ENCODE peak calls at places on chromosomes 4 and X, in seven cellular contexts. One of them, this sample, is unnamed.

GRCh38 chrX:129108936-129109335 is 414.4 kb downstream of the SMARCA1 start:
- DNase-seq in H9: no peak
- DNase-seq in adipocyte: no peak
- DNase-seq in gastrocnemius medialis: no peak
- DNase-seq in CD8-positive, alpha-beta memory T cell: no peak
- DNase-seq in heart left ventricle: no peak
- DNase-seq in fibroblast of lung: no peak
- DNase-seq in this sample: no peak

GRCh38 chr4:168856312-168856711 is 153.7 kb downstream of the CBR4 start:
- DNase-seq in heart left ventricle: no peak
- DNase-seq in gastrocnemius medialis: no peak
- DNase-seq in adipocyte: peak; percentile 62
- DNase-seq in H9: no peak
- DNase-seq in CD8-positive, alpha-beta memory T cell: no peak
- DNase-seq in fibroblast of lung: peak; percentile 96
- DNase-seq in this sample: no peak

GRCh38 chrX:47358387-47359065 is 11.9 kb upstream of the ZNF157 start:
- DNase-seq in adipocyte: no peak
- DNase-seq in CD8-positive, alpha-beta memory T cell: peak; percentile 1
- DNase-seq in fibroblast of lung: no peak
- DNase-seq in gastrocnemius medialis: no peak
- DNase-seq in heart left ventricle: no peak
- DNase-seq in H9: no peak
- DNase-seq in this sample: no peak

GRCh38 chr4:179662522-179662921 is 2220.3 kb upstream of the AGA start:
- DNase-seq in heart left ventricle: no peak
- DNase-seq in gastrocnemius medialis: no peak
- DNase-seq in fibroblast of lung: peak; percentile 32
- DNase-seq in H9: no peak
- DNase-seq in CD8-positive, alpha-beta memory T cell: no peak
- DNase-seq in adipocyte: peak; percentile 50
- DNase-seq in this sample: no peak

GRCh38 chr4:174122705-174123104 is 160.8 kb downstream of the FBXO8 start:
- DNase-seq in heart left ventricle: no peak
- DNase-seq in H9: no peak
- DNase-seq in CD8-positive, alpha-beta memory T cell: no peak
- DNase-seq in adipocyte: peak; percentile 77
- DNase-seq in fibroblast of lung: no peak
- DNase-seq in gastrocnemius medialis: no peak
- DNase-seq in this sample: no peak

GRCh38 chr4:143700420-143701352 is at the start of gene FREM3:
- DNase-seq in gastrocnemius medialis: no peak
- DNase-seq in adipocyte: peak; percentile 11
- DNase-seq in fibroblast of lung: no peak
- DNase-seq in CD8-positive, alpha-beta memory T cell: no peak
- DNase-seq in H9: peak; percentile 75
- DNase-seq in heart left ventricle: no peak
- DNase-seq in this sample: no peak

GRCh38 chrX:39335447-39336235 is 534.4 kb downstream of the MID1IP1 start:
- DNase-seq in adipocyte: no peak
- DNase-seq in gastrocnemius medialis: peak; percentile 17
- DNase-seq in heart left ventricle: no peak
- DNase-seq in fibroblast of lung: no peak
- DNase-seq in H9: no peak
- DNase-seq in CD8-positive, alpha-beta memory T cell: no peak
- DNase-seq in this sample: no peak

GRCh38 chr4:108036252-108036651 is 46.6 kb downstream of the HADH start:
- DNase-seq in gastrocnemius medialis: no peak
- DNase-seq in heart left ventricle: no peak
- DNase-seq in adipocyte: no peak
- DNase-seq in H9: no peak
- DNase-seq in fibroblast of lung: no peak
- DNase-seq in CD8-positive, alpha-beta memory T cell: no peak
- DNase-seq in this sample: no peak

GRCh38 chr4:80611366-80611765 is 275.8 kb downstream of the CFAP299 start:
- DNase-seq in heart left ventricle: no peak
- DNase-seq in adipocyte: no peak
- DNase-seq in H9: no peak
- DNase-seq in fibroblast of lung: no peak
- DNase-seq in gastrocnemius medialis: no peak
- DNase-seq in CD8-positive, alpha-beta memory T cell: no peak
- DNase-seq in this sample: no peak

GRCh38 chrX:69314436-69315348 is 149.4 kb upstream of the PJA1 start:
- DNase-seq in H9: no peak
- DNase-seq in fibroblast of lung: no peak
- DNase-seq in CD8-positive, alpha-beta memory T cell: no peak
- DNase-seq in adipocyte: no peak
- DNase-seq in heart left ventricle: peak; percentile 32
- DNase-seq in gastrocnemius medialis: no peak
- DNase-seq in this sample: peak; percentile 44

GRCh38 chr4:1014395-1015167 is 3.2 kb downstream of the FGFRL1 start:
- DNase-seq in adipocyte: no peak
- DNase-seq in fibroblast of lung: no peak
- DNase-seq in CD8-positive, alpha-beta memory T cell: no peak
- DNase-seq in gastrocnemius medialis: no peak
- DNase-seq in H9: no peak
- DNase-seq in heart left ventricle: no peak
- DNase-seq in this sample: no peak

GRCh38 chr4:127747883-127748282 is 17.7 kb downstream of the SLC25A31 start:
- DNase-seq in adipocyte: no peak
- DNase-seq in fibroblast of lung: no peak
- DNase-seq in gastrocnemius medialis: no peak
- DNase-seq in CD8-positive, alpha-beta memory T cell: no peak
- DNase-seq in heart left ventricle: no peak
- DNase-seq in H9: no peak
- DNase-seq in this sample: no peak

GRCh38 chr4:1011022-1011694 is at the start of gene FGFRL1:
- DNase-seq in gastrocnemius medialis: peak; percentile 87
- DNase-seq in heart left ventricle: peak; percentile 93
- DNase-seq in CD8-positive, alpha-beta memory T cell: peak; percentile 90
- DNase-seq in H9: peak; percentile 90
- DNase-seq in fibroblast of lung: peak; percentile 85
- DNase-seq in adipocyte: peak; percentile 97
- DNase-seq in this sample: peak; percentile 89

GRCh38 chrX:18098704-18099103 is 122.0 kb downstream of the BEND2 start:
- DNase-seq in H9: peak; percentile 29
- DNase-seq in adipocyte: no peak
- DNase-seq in gastrocnemius medialis: no peak
- DNase-seq in heart left ventricle: peak; percentile 40
- DNase-seq in fibroblast of lung: no peak
- DNase-seq in CD8-positive, alpha-beta memory T cell: no peak
- DNase-seq in this sample: no peak

GRCh38 chr4:6152879-6153705 is 47.3 kb downstream of the JAKMIP1 start:
- DNase-seq in adipocyte: no peak
- DNase-seq in heart left ventricle: no peak
- DNase-seq in H9: no peak
- DNase-seq in fibroblast of lung: no peak
- DNase-seq in gastrocnemius medialis: no peak
- DNase-seq in CD8-positive, alpha-beta memory T cell: no peak
- DNase-seq in this sample: no peak

GRCh38 chr4:89123418-89123817 is 12.1 kb downstream of the TIGD2 start:
- DNase-seq in adipocyte: peak; percentile 15
- DNase-seq in heart left ventricle: no peak
- DNase-seq in gastrocnemius medialis: no peak
- DNase-seq in fibroblast of lung: peak; percentile 51
- DNase-seq in CD8-positive, alpha-beta memory T cell: no peak
- DNase-seq in H9: no peak
- DNase-seq in this sample: no peak

GRCh38 chr4:158181906-158182305 is 9.1 kb upstream of the GASK1B start:
- DNase-seq in adipocyte: no peak
- DNase-seq in H9: no peak
- DNase-seq in gastrocnemius medialis: no peak
- DNase-seq in CD8-positive, alpha-beta memory T cell: no peak
- DNase-seq in heart left ventricle: no peak
- DNase-seq in fibroblast of lung: no peak
- DNase-seq in this sample: no peak

GRCh38 chrX:22690116-22690515 is 309.6 kb upstream of the DDX53 start:
- DNase-seq in CD8-positive, alpha-beta memory T cell: no peak
- DNase-seq in gastrocnemius medialis: no peak
- DNase-seq in fibroblast of lung: no peak
- DNase-seq in adipocyte: no peak
- DNase-seq in H9: no peak
- DNase-seq in heart left ventricle: no peak
- DNase-seq in this sample: no peak

GRCh38 chrX:141455103-141455502 is 129.4 kb downstream of the SPANXA1 start:
- DNase-seq in CD8-positive, alpha-beta memory T cell: no peak
- DNase-seq in H9: no peak
- DNase-seq in fibroblast of lung: no peak
- DNase-seq in adipocyte: no peak
- DNase-seq in heart left ventricle: no peak
- DNase-seq in gastrocnemius medialis: no peak
- DNase-seq in this sample: no peak

GRCh38 chrX:18543738-18544137 is 118.3 kb downstream of the CDKL5 start:
- DNase-seq in CD8-positive, alpha-beta memory T cell: no peak
- DNase-seq in heart left ventricle: no peak
- DNase-seq in gastrocnemius medialis: no peak
- DNase-seq in H9: no peak
- DNase-seq in fibroblast of lung: no peak
- DNase-seq in adipocyte: no peak
- DNase-seq in this sample: no peak

GRCh38 chrX:48833531-48834138 is 1.8 kb downstream of the PCSK1N start:
- DNase-seq in adipocyte: no peak
- DNase-seq in gastrocnemius medialis: no peak
- DNase-seq in CD8-positive, alpha-beta memory T cell: no peak
- DNase-seq in H9: no peak
- DNase-seq in heart left ventricle: no peak
- DNase-seq in fibroblast of lung: no peak
- DNase-seq in this sample: no peak

GRCh38 chrX:97168646-97169045 is 284.9 kb downstream of the RPA4 start:
- DNase-seq in H9: no peak
- DNase-seq in fibroblast of lung: no peak
- DNase-seq in gastrocnemius medialis: no peak
- DNase-seq in heart left ventricle: no peak
- DNase-seq in adipocyte: no peak
- DNase-seq in CD8-positive, alpha-beta memory T cell: no peak
- DNase-seq in this sample: no peak

GRCh38 chrX:154486052-154486395 is 391 bp downstream of the UBL4A start:
- DNase-seq in fibroblast of lung: no peak
- DNase-seq in heart left ventricle: no peak
- DNase-seq in H9: no peak
- DNase-seq in CD8-positive, alpha-beta memory T cell: peak; percentile 23
- DNase-seq in gastrocnemius medialis: peak; percentile 8
- DNase-seq in adipocyte: peak; percentile 36
- DNase-seq in this sample: no peak

GRCh38 chrX:44748014-44748413 is 95.8 kb upstream of the DUSP21 start:
- DNase-seq in CD8-positive, alpha-beta memory T cell: no peak
- DNase-seq in fibroblast of lung: peak; percentile 40
- DNase-seq in heart left ventricle: no peak
- DNase-seq in H9: no peak
- DNase-seq in adipocyte: peak; percentile 25
- DNase-seq in gastrocnemius medialis: no peak
- DNase-seq in this sample: no peak

DNA sequence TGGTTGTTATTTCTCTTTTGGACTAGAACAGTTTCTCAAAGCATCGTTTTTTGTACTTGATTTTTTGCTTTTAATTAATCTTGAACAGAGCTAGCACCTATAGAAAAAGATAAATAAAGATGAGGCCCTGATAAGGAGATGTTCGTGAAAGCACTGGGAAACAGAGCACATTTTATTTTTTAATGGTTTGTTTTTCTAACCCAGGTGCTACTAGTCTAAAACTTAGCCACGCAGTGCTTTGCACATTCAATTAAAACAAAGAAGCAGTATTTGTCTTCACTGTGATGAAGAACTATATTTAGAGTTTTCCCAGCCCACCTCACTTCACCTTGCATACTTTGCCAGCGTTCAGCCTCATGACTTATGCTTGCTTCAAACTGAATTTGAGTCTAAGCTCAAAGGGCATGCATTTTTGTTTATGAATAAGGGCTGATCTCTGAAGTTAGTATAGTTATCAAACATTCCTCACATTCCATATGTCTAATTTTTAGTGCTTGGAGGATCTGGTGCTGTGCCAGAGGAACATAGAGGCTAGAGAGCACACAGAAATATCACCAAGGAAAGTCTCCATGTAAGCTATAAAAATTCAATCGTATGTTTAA is 76.7 kb downstream of the WWC2 start:
- DNase-seq in heart left ventricle: no peak
- DNase-seq in CD8-positive, alpha-beta memory T cell: no peak
- DNase-seq in adipocyte: peak; percentile 60
- DNase-seq in gastrocnemius medialis: no peak
- DNase-seq in fibroblast of lung: peak; percentile 82
- DNase-seq in H9: no peak
- DNase-seq in this sample: no peak
- H3K4me1 ChIP-seq in heart left ventricle: peaks cover 47% of the 10 kb centered on the region
- H3K4me1 ChIP-seq in CD8-positive, alpha-beta memory T cell: no peaks in the 10 kb centered on the region
- H3K4me1 ChIP-seq in adipocyte: peaks cover 22% of the 10 kb centered on the region
- H3K4me1 ChIP-seq in gastrocnemius medialis: no peaks in the 10 kb centered on the region
- H3K4me1 ChIP-seq in fibroblast of lung: peaks cover 12% of the 10 kb centered on the region
- H3K4me1 ChIP-seq in H9: peaks cover 21% of the 10 kb centered on the region
- H3K4me1 ChIP-seq in this sample: no peaks in the 10 kb centered on the region

GRCh38 chr4:139658983-139659382 is 6.6 kb upstream of the MGST2 start:
- DNase-seq in H9: no peak
- DNase-seq in heart left ventricle: no peak
- DNase-seq in adipocyte: no peak
- DNase-seq in CD8-positive, alpha-beta memory T cell: no peak
- DNase-seq in fibroblast of lung: no peak
- DNase-seq in gastrocnemius medialis: no peak
- DNase-seq in this sample: no peak
- H3K4me1 ChIP-seq in H9: peaks cover 3% of the 10 kb centered on the region
- H3K4me1 ChIP-seq in heart left ventricle: peaks cover 18% of the 10 kb centered on the region
- H3K4me1 ChIP-seq in adipocyte: peaks cover 15% of the 10 kb centered on the region
- H3K4me1 ChIP-seq in CD8-positive, alpha-beta memory T cell: peaks cover 11% of the 10 kb centered on the region
- H3K4me1 ChIP-seq in fibroblast of lung: peaks cover 8% of the 10 kb centered on the region
- H3K4me1 ChIP-seq in gastrocnemius medialis: peaks cover 9% of the 10 kb centered on the region
- H3K4me1 ChIP-seq in this sample: no peaks in the 10 kb centered on the region

GRCh38 chrX:1507511-1508463 is 29.2 kb downstream of the P2RY8 start:
- DNase-seq in adipocyte: no peak
- DNase-seq in CD8-positive, alpha-beta memory T cell: peak; percentile 61
- DNase-seq in heart left ventricle: no peak
- DNase-seq in fibroblast of lung: no peak
- DNase-seq in H9: no peak
- DNase-seq in gastrocnemius medialis: no peak
- DNase-seq in this sample: no peak
- H3K4me1 ChIP-seq in adipocyte: no peaks in the 10 kb centered on the region
- H3K4me1 ChIP-seq in CD8-positive, alpha-beta memory T cell: peaks cover 15% of the 10 kb centered on the region
- H3K4me1 ChIP-seq in heart left ventricle: peaks cover 8% of the 10 kb centered on the region
- H3K4me1 ChIP-seq in fibroblast of lung: no peaks in the 10 kb centered on the region
- H3K4me1 ChIP-seq in H9: no peaks in the 10 kb centered on the region
- H3K4me1 ChIP-seq in gastrocnemius medialis: no peaks in the 10 kb centered on the region
- H3K4me1 ChIP-seq in this sample: no peaks in the 10 kb centered on the region

GRCh38 chrX:150454083-150454482 is 91.0 kb downstream of the MAMLD1 start:
- DNase-seq in heart left ventricle: no peak
- DNase-seq in adipocyte: no peak
- DNase-seq in gastrocnemius medialis: no peak
- DNase-seq in fibroblast of lung: no peak
- DNase-seq in CD8-positive, alpha-beta memory T cell: no peak
- DNase-seq in H9: no peak
- DNase-seq in this sample: no peak

GRCh38 chrX:150455220-150455618 is 92.1 kb downstream of the MAMLD1 start:
- DNase-seq in gastrocnemius medialis: no peak
- DNase-seq in heart left ventricle: no peak
- DNase-seq in H9: no peak
- DNase-seq in fibroblast of lung: no peak
- DNase-seq in adipocyte: no peak
- DNase-seq in CD8-positive, alpha-beta memory T cell: no peak
- DNase-seq in this sample: no peak

GRCh38 chrX:150456466-150456865 is 93.3 kb downstream of the MAMLD1 start:
- DNase-seq in gastrocnemius medialis: no peak
- DNase-seq in adipocyte: no peak
- DNase-seq in heart left ventricle: no peak
- DNase-seq in H9: no peak
- DNase-seq in CD8-positive, alpha-beta memory T cell: no peak
- DNase-seq in fibroblast of lung: peak; percentile 12
- DNase-seq in this sample: no peak

GRCh38 chrX:150456941-150457340 is 93.8 kb downstream of the MAMLD1 start:
- DNase-seq in adipocyte: no peak
- DNase-seq in CD8-positive, alpha-beta memory T cell: no peak
- DNase-seq in H9: no peak
- DNase-seq in gastrocnemius medialis: no peak
- DNase-seq in fibroblast of lung: no peak
- DNase-seq in heart left ventricle: no peak
- DNase-seq in this sample: no peak

GRCh38 chrX:150454508-150455219 is 91.5 kb downstream of the MAMLD1 start:
- DNase-seq in fibroblast of lung: no peak
- DNase-seq in CD8-positive, alpha-beta memory T cell: no peak
- DNase-seq in heart left ventricle: no peak
- DNase-seq in adipocyte: no peak
- DNase-seq in H9: no peak
- DNase-seq in gastrocnemius medialis: no peak
- DNase-seq in this sample: no peak
- H3K4me1 ChIP-seq in fibroblast of lung: no peaks in the 10 kb centered on the region
- H3K4me1 ChIP-seq in CD8-positive, alpha-beta memory T cell: peaks cover 16% of the 10 kb centered on the region
- H3K4me1 ChIP-seq in heart left ventricle: no peaks in the 10 kb centered on the region
- H3K4me1 ChIP-seq in adipocyte: no peaks in the 10 kb centered on the region
- H3K4me1 ChIP-seq in H9: no peaks in the 10 kb centered on the region
- H3K4me1 ChIP-seq in gastrocnemius medialis: peaks cover 15% of the 10 kb centered on the region
- H3K4me1 ChIP-seq in this sample: no peaks in the 10 kb centered on the region

This sample was measured in right atrium auricular region.